ENCODE peak calls at places on chromosomes 3 and 15, in seven cellular contexts. X, S, U, E, J, O and Y are unnamed samples.

GRCh38 chr3:160403028-160403545 is 3.6 kb downstream of the SMC4 start:
- DNase-seq in X (no peak), S (no peak), U (no peak), E (no peak), J (no peak), O (no peak), Y (no peak)

GRCh38 chr15:89114974-89115373 is 26.7 kb downstream of the ABHD2 start:
- DNase-seq in X (peak), S (no peak), U (no peak), E (no peak), J (no peak), O (no peak), Y (no peak)

GRCh38 chr3:99681512-99681911 is 43.1 kb downstream of the COL8A1 start:
- DNase-seq in X (no peak), S (no peak), U (no peak), E (no peak), J (no peak), O (no peak), Y (no peak)

GRCh38 chr3:108433928-108434327 is 76.5 kb downstream of the MYH15 start:
- DNase-seq in X (no peak), S (no peak), U (no peak), E (no peak), J (no peak), O (no peak), Y (no peak)

GRCh38 chr15:98518823-98519561 is 129.3 kb upstream of the IGF1R start:
- DNase-seq in X (peak), S (no peak), U (no peak), E (peak), J (peak), O (peak), Y (peak)

GRCh38 chr3:143974877-143975238 is 3.2 kb downstream of the DIPK2A start:
- DNase-seq in X (no peak), S (no peak), U (no peak), E (no peak), J (no peak), O (no peak), Y (no peak)

GRCh38 chr3:127008236-127008635 is 25.3 kb downstream of the PLXNA1 start:
- DNase-seq in X (no peak), S (no peak), U (no peak), E (no peak), J (no peak), O (no peak), Y (no peak)

GRCh38 chr3:137050281-137050680 is 92.5 kb downstream of the IL20RB start:
- DNase-seq in X (no peak), S (no peak), U (no peak), E (no peak), J (no peak), O (no peak), Y (no peak)

GRCh38 chr3:58576716-58577115 is 475 bp downstream of the FAM107A start:
- DNase-seq in X (no peak), S (no peak), U (no peak), E (no peak), J (no peak), O (no peak), Y (no peak)

GRCh38 chr3:129703913-129704312 is 97.4 kb upstream of the PLXND1 start:
- DNase-seq in X (no peak), S (no peak), U (no peak), E (no peak), J (no peak), O (no peak), Y (no peak)

GRCh38 chr3:128076783-128077624 is 24.8 kb downstream of the SEC61A1 start:
- DNase-seq in X (no peak), S (no peak), U (no peak), E (peak), J (peak), O (peak), Y (no peak)

GRCh38 chr3:77456881-77457280 is 417.0 kb downstream of the ROBO2 start:
- DNase-seq in X (no peak), S (no peak), U (no peak), E (no peak), J (no peak), O (no peak), Y (no peak)

GRCh38 chr3:18723426-18723825 is 298.3 kb upstream of the SATB1 start:
- DNase-seq in X (no peak), S (no peak), U (no peak), E (no peak), J (no peak), O (no peak), Y (no peak)

GRCh38 chr3:109353057-109353456 is 15.7 kb upstream of the DPPA4 start:
- DNase-seq in X (no peak), S (no peak), U (no peak), E (no peak), J (no peak), O (no peak), Y (no peak)

GRCh38 chr3:101878589-101878988 is 29.3 kb downstream of the NFKBIZ start:
- DNase-seq in X (no peak), S (no peak), U (no peak), E (no peak), J (no peak), O (no peak), Y (no peak)

GRCh38 chr3:147404800-147405551 is 1.4 kb downstream of the ZIC4 start:
- DNase-seq in X (no peak), S (no peak), U (no peak), E (no peak), J (no peak), O (no peak), Y (no peak)

GRCh38 chr3:194671511-194671899 is 486 bp downstream of the LSG1 start:
- DNase-seq in X (no peak), S (no peak), U (no peak), E (peak), J (peak), O (no peak), Y (no peak)

GRCh38 chr15:48657891-48658591 is 12.5 kb upstream of the FBN1 start:
- DNase-seq in X (no peak), S (no peak), U (no peak), E (no peak), J (no peak), O (no peak), Y (no peak)

GRCh38 chr3:127070776-127071175 is 87.9 kb downstream of the PLXNA1 start:
- DNase-seq in X (no peak), S (no peak), U (no peak), E (no peak), J (no peak), O (no peak), Y (no peak)

GRCh38 chr15:40358492-40359353 is 704 bp downstream of the DISP2 start:
- DNase-seq in X (no peak), S (no peak), U (no peak), E (peak), J (no peak), O (peak), Y (no peak)

GRCh38 chr3:176741648-176742047 is 455.6 kb downstream of the TBL1XR1 start:
- DNase-seq in X (no peak), S (no peak), U (no peak), E (no peak), J (no peak), O (no peak), Y (no peak)

GRCh38 chr15:85499498-85499897 is 119.1 kb downstream of the AKAP13 start:
- DNase-seq in X (no peak), S (no peak), U (no peak), E (no peak), J (no peak), O (no peak), Y (no peak)

GRCh38 chr15:75648156-75649000 is 666 bp downstream of the SNX33 start:
- DNase-seq in X (peak), S (no peak), U (no peak), E (no peak), J (no peak), O (peak), Y (no peak)

GRCh38 chr3:129992781-129993180 is 18.3 kb downstream of the TRH start:
- DNase-seq in X (no peak), S (no peak), U (no peak), E (no peak), J (no peak), O (no peak), Y (no peak)

GRCh38 chr3:23934253-23934652 is 10.8 kb upstream of the NR1D2 start:
- DNase-seq in X (no peak), S (no peak), U (no peak), E (no peak), J (no peak), O (no peak), Y (no peak)

GRCh38 chr3:147392083-147392916 is 14.0 kb downstream of the ZIC4 start:
- DNase-seq in X (peak), S (no peak), U (no peak), E (no peak), J (no peak), O (no peak), Y (no peak)

GRCh38 chr3:89859738-89860137 is 752.3 kb downstream of the EPHA3 start:
- DNase-seq in X (no peak), S (no peak), U (no peak), E (no peak), J (no peak), O (no peak), Y (no peak)

GRCh38 chr3:107796786-107797185 is 274.0 kb downstream of the BBX start:
- DNase-seq in X (peak), S (no peak), U (no peak), E (no peak), J (no peak), O (no peak), Y (no peak)

GRCh38 chr3:157418104-157418503 is 18.5 kb upstream of the PTX3 start:
- DNase-seq in X (no peak), S (no peak), U (no peak), E (no peak), J (no peak), O (no peak), Y (no peak)

GRCh38 chr3:12227833-12228232 is 61.0 kb upstream of the PPARG start:
- DNase-seq in X (peak), S (no peak), U (no peak), E (no peak), J (no peak), O (no peak), Y (no peak)

GRCh38 chr3:155244206-155244605 is 49.3 kb downstream of the STRIT1 start:
- DNase-seq in X (no peak), S (no peak), U (no peak), E (no peak), J (no peak), O (no peak), Y (no peak)

GRCh38 chr3:170154569-170155143 is 26.9 kb downstream of the PHC3 start:
- DNase-seq in X (no peak), S (no peak), U (no peak), E (no peak), J (peak), O (no peak), Y (no peak)

GRCh38 chr15:92184679-92185230 is 208.9 kb upstream of the ST8SIA2 start:
- DNase-seq in X (no peak), S (no peak), U (no peak), E (no peak), J (no peak), O (no peak), Y (no peak)

GRCh38 chr3:78026429-78026828 is 986.5 kb downstream of the ROBO2 start:
- DNase-seq in X (no peak), S (no peak), U (no peak), E (no peak), J (no peak), O (no peak), Y (no peak)

GRCh38 chr15:80906159-80906775 is 83.4 kb downstream of the MESD start:
- DNase-seq in X (peak), S (no peak), U (no peak), E (no peak), J (no peak), O (no peak), Y (no peak)

GRCh38 chr15:65952425-65953053 is 83.2 kb downstream of the RAB11A start:
- DNase-seq in X (peak), S (no peak), U (no peak), E (no peak), J (peak), O (no peak), Y (no peak)

GRCh38 chr3:129352650-129353588 is 74.2 kb downstream of the HMCES start:
- DNase-seq in X (no peak), S (no peak), U (no peak), E (no peak), J (no peak), O (no peak), Y (no peak)

GRCh38 chr3:54932606-54933005 is 4.7 kb upstream of the LRTM1 start:
- DNase-seq in X (no peak), S (no peak), U (no peak), E (no peak), J (no peak), O (no peak), Y (no peak)

GRCh38 chr3:115876860-115877646 is 253.7 kb downstream of the GAP43 start:
- DNase-seq in X (no peak), S (no peak), U (no peak), E (no peak), J (no peak), O (no peak), Y (no peak)